ENCODE peak calls at places on chromosomes 7 and 10, in six cellular contexts. G is HL-60, M is HEK293T, Y is nucleus accumbens, V is GF-D8, A is fibroblast of lung. F is an unnamed sample.

GRCh38 chr7:135661311-135662122 is 797 bp upstream of the STMP1 start:
- DNase-seq in G (peak), M (no peak), Y (no peak), V (peak), A (no peak), F (no peak)

GRCh38 chr10:133019651-133020050 is 68.1 kb upstream of the ADGRA1 start:
- DNase-seq in G (no peak), M (no peak), Y (no peak), V (no peak), A (no peak), F (no peak)

GRCh38 chr7:131537581-131537980 is 18.8 kb downstream of the PODXL start:
- DNase-seq in G (no peak), M (no peak), Y (no peak), V (no peak), A (no peak), F (no peak)

GRCh38 chr7:4043988-4044387 is 638.1 kb upstream of the FOXK1 start:
- DNase-seq in G (no peak), M (no peak), Y (no peak), V (no peak), A (no peak), F (no peak)

GRCh38 chr7:47950714-47951113 is 2.4 kb upstream of the PKD1L1 start:
- DNase-seq in G (no peak), M (no peak), Y (no peak), V (no peak), A (no peak), F (no peak)

GRCh38 chr10:98694863-98695262 is 248.1 kb upstream of the HPS1 start:
- DNase-seq in G (no peak), M (no peak), Y (no peak), V (no peak), A (peak), F (no peak)

GRCh38 chr7:28921822-28922221 is 36.3 kb downstream of the TRIL start:
- DNase-seq in G (peak), M (peak), Y (no peak), V (no peak), A (peak), F (peak)

GRCh38 chr7:91034459-91035368 is 229.5 kb upstream of the FZD1 start:
- DNase-seq in G (peak), M (peak), Y (no peak), V (no peak), A (peak), F (peak)

GRCh38 chr7:75033064-75033463 is 40.5 kb downstream of the RCC1L start:
- DNase-seq in G (no peak), M (peak), Y (no peak), V (no peak), A (no peak), F (no peak)

F was measured in GM20000.